ENCODE peak calls at places on chromosomes 3 and 15, in seven cellular contexts. B, K, I, A, M, Q and X are unnamed samples.

GRCh38 chr15:89500397-89501270 is 4.3 kb upstream of the RHCG start:
- DNase-seq in I (no peak), B (no peak), K (peak), M (no peak), A (no peak), Q (peak), X (no peak)

GRCh38 chr3:147943265-147943945 is 534.2 kb downstream of the ZIC1 start:
- DNase-seq in B (peak), M (peak), I (no peak), Q (no peak), K (no peak), A (peak), X (no peak)

GRCh38 chr3:139121513-139122220 is 77.0 kb upstream of the PRR23C start:
- DNase-seq in K (no peak), B (peak), M (no peak), I (no peak), A (no peak), Q (no peak), X (no peak)

GRCh38 chr15:69562097-69562496 is 109.5 kb downstream of the RPLP1 start:
- DNase-seq in M (no peak), K (no peak), B (no peak), A (no peak), Q (no peak), I (no peak), X (no peak)

GRCh38 chr15:88489321-88489720 is 21.8 kb downstream of the MRPS11 start:
- DNase-seq in Q (no peak), M (no peak), B (no peak), K (peak), A (peak), I (no peak), X (no peak)

GRCh38 chr15:25711691-25712090 is 151.4 kb downstream of the ATP10A start:
- DNase-seq in I (no peak), M (no peak), Q (no peak), B (no peak), K (no peak), A (no peak), X (no peak)

GRCh38 chr15:90691982-90692773 is 25.0 kb upstream of the BLM start:
- DNase-seq in I (no peak), A (no peak), M (no peak), Q (no peak), B (no peak), K (no peak), X (no peak)

GRCh38 chr15:84142888-84143337 is 92.7 kb upstream of the GOLGA6L4 start:
- DNase-seq in Q (peak), K (peak), A (peak), M (peak), I (peak), B (peak), X (peak)

GRCh38 chr15:96274087-96274440 is 56.4 kb upstream of the NR2F2 start:
- DNase-seq in B (no peak), M (no peak), K (no peak), Q (no peak), I (no peak), A (no peak), X (no peak)

GRCh38 chr3:121431717-121432517 is 113.9 kb downstream of the POLQ start:
- DNase-seq in B (peak), K (no peak), I (no peak), A (peak), M (peak), Q (no peak), X (no peak)

GRCh38 chr3:196275126-196275525 is 12.4 kb downstream of the PCYT1A start:
- DNase-seq in K (no peak), Q (no peak), M (peak), B (no peak), A (no peak), I (no peak), X (no peak)

GRCh38 chr3:122694966-122695365 is 14.3 kb downstream of the PARP14 start:
- DNase-seq in A (no peak), M (no peak), I (no peak), B (no peak), K (no peak), Q (no peak), X (no peak)

GRCh38 chr3:10240799-10241198 is 7.5 kb upstream of the TATDN2 start:
- DNase-seq in I (no peak), M (no peak), K (no peak), B (no peak), Q (no peak), A (no peak), X (no peak)

GRCh38 chr15:69663441-69663840 is 210.8 kb downstream of the RPLP1 start:
- DNase-seq in A (no peak), I (no peak), B (no peak), K (no peak), M (no peak), Q (no peak), X (no peak)

GRCh38 chr15:47820780-47821319 is 103.5 kb downstream of the SEMA6D start:
- DNase-seq in A (no peak), M (peak), I (no peak), B (peak), Q (no peak), K (no peak), X (no peak)

GRCh38 chr3:35929158-35929557 is 289.8 kb downstream of the ARPP21 start:
- DNase-seq in M (no peak), A (peak), I (no peak), K (no peak), B (peak), Q (no peak), X (no peak)

GRCh38 chr3:108127301-108127988 is 36.6 kb upstream of the CD47 start:
- DNase-seq in B (no peak), A (peak), K (no peak), Q (no peak), M (no peak), I (no peak), X (no peak)

GRCh38 chr3:161851941-161852566 is 355.4 kb downstream of the OTOL1 start:
- DNase-seq in I (peak), A (peak), Q (peak), B (peak), K (peak), M (peak), X (peak)

GRCh38 chr15:66755298-66756068 is 53.4 kb downstream of the SMAD6 start:
- DNase-seq in A (no peak), M (no peak), Q (no peak), I (no peak), B (no peak), K (no peak), X (no peak)
- H2BK120ac ChIP-seq in A (no peak), M (no peak), Q (no peak), I (no peak), B (no peak), K (no peak), X (no peak)

DNA sequence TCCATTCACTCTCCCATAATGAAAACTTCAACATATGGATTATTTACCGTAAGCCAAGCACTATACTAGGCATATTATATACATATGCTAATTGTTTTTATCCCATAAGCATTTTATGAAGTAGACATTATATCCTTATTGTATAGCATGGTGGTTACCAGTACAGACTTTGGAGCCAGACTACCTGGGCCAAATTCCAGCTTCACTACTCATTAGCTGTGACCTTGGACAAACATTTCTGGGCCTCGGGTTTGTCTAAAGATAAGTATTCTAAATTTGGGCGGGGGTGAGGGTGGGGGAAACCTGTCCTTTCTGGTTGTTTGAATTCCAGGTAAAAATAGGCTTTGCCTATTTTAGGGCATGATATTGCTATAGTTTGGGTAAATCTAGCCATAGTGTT is 66.5 kb upstream of the P2RY1 start:
- DNase-seq in Q (no peak), A (no peak), M (no peak), B (no peak), K (no peak), I (no peak), X (no peak)
- H2BK120ac ChIP-seq in Q (no peak), A (no peak), M (no peak), B (no peak), K (no peak), I (no peak), X (no peak)

DNA sequence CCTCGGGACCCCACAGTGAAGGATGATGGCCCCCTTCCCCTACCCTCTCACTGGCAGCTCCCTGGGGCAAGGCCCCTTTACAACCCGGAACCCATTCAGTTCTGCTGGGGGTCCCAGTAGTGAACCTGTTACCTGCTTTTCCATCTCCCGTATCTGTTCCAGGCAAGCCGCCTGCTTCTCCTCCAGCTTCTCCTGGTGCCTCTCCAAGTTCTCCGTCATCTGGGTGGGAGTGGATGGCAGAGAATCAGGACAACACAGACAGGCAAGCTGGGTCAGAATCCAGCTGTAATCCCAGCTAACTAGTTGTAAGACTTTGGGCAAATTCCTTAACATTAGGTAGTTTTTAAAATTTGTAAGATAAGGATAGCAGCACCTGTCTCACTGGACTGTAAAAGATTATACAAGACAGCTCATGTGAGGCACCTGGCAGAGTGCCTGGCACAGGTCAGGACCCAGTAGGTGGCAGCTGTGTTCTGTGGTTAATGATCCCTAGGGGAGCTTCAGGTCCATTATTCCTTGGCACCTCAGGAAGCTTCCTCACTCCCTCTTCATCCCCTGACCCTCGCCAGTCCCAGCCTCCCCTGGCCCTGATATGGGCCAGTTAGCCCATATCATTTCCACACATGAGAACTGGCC is 6.4 kb upstream of the ANKRD63 start:
- DNase-seq in A (no peak), B (no peak), Q (no peak), K (no peak), I (no peak), M (no peak), X (no peak)
- H2BK120ac ChIP-seq in A (no peak), B (no peak), Q (no peak), K (no peak), I (no peak), M (no peak), X (no peak)

GRCh38 chr3:165256554-165256953 is 60.4 kb upstream of the SLITRK3 start:
- DNase-seq in A (no peak), B (no peak), I (no peak), K (no peak), M (no peak), Q (no peak), X (no peak)

GRCh38 chr3:165259518-165260193 is 63.5 kb upstream of the SLITRK3 start:
- DNase-seq in B (no peak), K (no peak), Q (no peak), I (no peak), M (peak), A (peak), X (no peak)

DNA sequence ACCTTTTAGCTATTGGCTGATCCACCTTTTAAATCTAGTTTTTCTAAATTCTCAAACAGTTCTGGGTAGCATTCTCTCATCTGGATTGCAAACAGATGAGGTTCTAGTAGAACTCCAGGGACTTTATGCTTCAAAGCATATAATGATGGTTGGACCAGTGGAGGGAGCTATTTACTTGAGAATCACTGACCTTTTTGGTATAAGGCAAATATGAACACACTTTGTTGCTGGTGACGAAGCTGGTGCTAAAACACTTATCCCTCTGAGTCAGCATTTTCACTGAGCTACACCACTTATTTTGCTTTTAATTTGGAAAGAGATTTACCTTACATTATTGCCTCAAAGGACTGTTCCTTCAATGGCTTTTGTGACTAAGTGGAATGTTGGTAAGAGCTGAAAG is 58.6 kb upstream of the SLITRK3 start:
- DNase-seq in K (no peak), I (no peak), B (no peak), Q (peak), M (peak), A (peak), X (peak)
- H2BK120ac ChIP-seq in K (no peak), I (no peak), B (no peak), Q (no peak), M (no peak), A (no peak), X (no peak)

GRCh38 chr3:173933113-173933512 is 535.6 kb downstream of the NLGN1 start:
- DNase-seq in I (no peak), B (no peak), A (peak), Q (no peak), K (no peak), M (no peak), X (no peak)

GRCh38 chr3:173932624-173933023 is 535.1 kb downstream of the NLGN1 start:
- DNase-seq in Q (no peak), A (peak), I (no peak), B (peak), M (peak), K (no peak), X (no peak)

DNA sequence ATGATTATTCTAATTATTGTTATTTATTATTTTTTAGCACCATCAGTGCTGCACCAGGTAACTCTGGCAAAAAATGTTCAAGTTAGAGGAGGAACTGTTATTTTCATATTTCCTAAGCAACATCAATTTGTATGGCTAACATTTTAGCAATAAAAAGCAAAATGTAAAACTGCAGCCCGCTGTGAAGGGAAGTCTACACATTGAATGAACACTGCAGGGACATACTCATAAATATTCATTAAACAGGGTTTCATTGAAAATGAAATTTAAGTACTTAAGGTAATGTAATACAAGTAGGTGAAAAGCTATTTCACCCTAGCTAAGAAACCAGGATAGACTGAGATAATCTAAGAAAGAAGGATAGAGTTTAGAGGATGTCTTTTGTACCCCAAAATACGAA is 532.7 kb downstream of the NLGN1 start:
- DNase-seq in B (no peak), I (no peak), K (no peak), M (no peak), A (no peak), Q (no peak), X (no peak)
- H2BK120ac ChIP-seq in B (no peak), I (no peak), K (no peak), M (no peak), A (no peak), Q (no peak), X (no peak)

GRCh38 chr3:164752814-164753213 is 325.5 kb downstream of the SI start:
- DNase-seq in B (no peak), Q (no peak), M (no peak), I (no peak), K (no peak), A (no peak), X (no peak)

GRCh38 chr3:164748626-164749025 is 329.7 kb downstream of the SI start:
- DNase-seq in I (no peak), B (no peak), M (peak), K (no peak), A (no peak), Q (no peak), X (no peak)
- H2BK120ac ChIP-seq in I (no peak), B (no peak), M (no peak), K (no peak), A (no peak), Q (no peak), X (no peak)

DNA sequence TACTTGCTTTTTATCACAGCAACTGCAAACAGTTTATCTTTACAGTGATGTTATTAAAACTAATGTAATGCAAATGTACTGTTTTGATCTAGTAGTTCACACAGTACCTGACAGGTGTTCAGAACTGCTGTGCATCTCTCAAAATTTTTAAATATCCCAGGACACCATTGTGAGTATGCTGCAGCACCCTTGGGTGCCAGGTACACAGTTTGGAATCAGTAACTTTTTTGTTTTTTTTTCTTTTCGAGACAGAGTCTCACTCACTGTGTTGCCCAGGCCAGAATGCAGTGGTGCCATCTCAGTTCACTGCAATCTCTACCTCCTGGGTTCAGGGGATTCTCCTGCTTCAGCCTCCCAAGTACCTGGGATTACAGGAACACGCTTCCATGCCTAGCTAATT is 3.0 kb downstream of the KNL1 start:
- DNase-seq in I (no peak), B (no peak), K (no peak), M (no peak), A (no peak), Q (no peak), X (no peak)
- H2BK120ac ChIP-seq in I (no peak), B (no peak), K (no peak), M (no peak), A (no peak), Q (no peak), X (no peak)

DNA sequence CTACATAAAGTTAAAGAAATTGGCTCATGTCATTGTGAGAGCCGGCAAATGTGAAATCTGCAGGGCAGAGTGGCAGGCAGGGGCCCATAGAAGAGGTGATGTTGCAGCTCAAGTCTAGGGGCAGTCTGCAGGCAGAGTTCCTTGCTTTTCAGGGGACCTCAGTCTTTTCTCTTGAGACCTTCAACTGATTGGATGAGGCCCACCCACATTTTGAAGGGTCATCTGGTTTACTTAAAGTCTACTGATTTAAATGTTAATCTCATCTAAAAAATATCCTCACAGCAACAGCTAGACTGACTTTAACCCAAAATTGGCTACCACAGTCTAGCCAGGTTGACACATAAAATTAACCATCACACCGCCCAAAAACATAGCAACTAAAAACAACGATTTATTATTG is 77.6 kb upstream of the ALDH1L1 start:
- DNase-seq in B (no peak), Q (no peak), M (no peak), A (no peak), I (no peak), K (no peak), X (no peak)
- H2BK120ac ChIP-seq in B (no peak), Q (no peak), M (no peak), A (no peak), I (no peak), K (no peak), X (no peak)

DNA sequence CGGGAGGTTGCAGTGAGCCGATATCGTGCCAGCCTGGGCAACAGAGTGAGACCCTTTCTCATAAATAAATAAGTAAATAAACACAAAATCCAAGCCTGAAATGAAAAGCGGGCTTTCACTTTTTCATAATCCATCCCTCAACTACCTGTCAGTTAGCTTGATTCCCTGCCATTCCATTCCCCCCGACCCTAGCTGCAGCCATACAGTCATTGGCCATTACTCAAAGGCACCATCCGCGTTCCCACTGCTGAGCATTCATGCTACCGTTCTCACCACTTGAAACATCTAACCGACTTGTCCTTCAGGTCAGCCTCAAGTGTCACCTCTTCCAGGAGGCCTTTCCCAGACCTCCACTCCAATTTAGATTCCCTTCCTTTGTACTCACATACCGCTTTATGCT is 1.1 kb upstream of the PARL start:
- DNase-seq in M (no peak), B (no peak), K (no peak), Q (no peak), A (no peak), I (no peak), X (no peak)
- H2BK120ac ChIP-seq in M (no peak), B (no peak), K (no peak), Q (no peak), A (no peak), I (no peak), X (no peak)

GRCh38 chr3:126934991-126935390 is 47.9 kb upstream of the PLXNA1 start:
- DNase-seq in Q (no peak), M (no peak), K (no peak), I (no peak), B (no peak), A (no peak), X (no peak)
- H2BK120ac ChIP-seq in Q (no peak), M (peak), K (no peak), I (no peak), B (peak), A (no peak), X (no peak)